ENCODE peak calls at places on chromosomes 6 and 20, in six cellular contexts. P is hepatocyte, O is GM04504, A is frontal cortex, R is ELR, C is HCT116. X is an unnamed sample.

GRCh38 chr6:20630617-20631448 is 96.6 kb downstream of the CDKAL1 start:
- DNase-seq in P (no peak), O (no peak), A (no peak), R (no peak), C (peak; percentile 63), X (no peak)

GRCh38 chr6:142927274-142927586 is 17.7 kb downstream of the HIVEP2 start:
- DNase-seq in P (no peak), O (no peak), A (no peak), R (no peak), C (no peak), X (no peak)

GRCh38 chr6:157990321-157991066 is 8.8 kb downstream of the SYNJ2 start:
- DNase-seq in P (no peak), O (no peak), A (no peak), R (no peak), C (no peak), X (no peak)

GRCh38 chr20:61743606-61744005 is 322.1 kb downstream of the TAF4 start:
- DNase-seq in P (no peak), O (no peak), A (no peak), R (no peak), C (no peak), X (no peak)

GRCh38 chr20:7257719-7258466 is 490.4 kb downstream of the BMP2 start:
- DNase-seq in P (no peak), O (no peak), A (no peak), R (no peak), C (no peak), X (no peak)

GRCh38 chr6:116371384-116372209 is 850 bp downstream of the DSE start:
- DNase-seq in P (peak; percentile 90), O (peak; percentile 91), A (peak; percentile 66), R (peak; percentile 96), C (peak; percentile 42), X (peak; percentile 81)

GRCh38 chr20:23205656-23206055 is 119.5 kb upstream of the CD93 start:
- DNase-seq in P (peak; percentile 84), O (peak; percentile 27), A (peak; percentile 54), R (no peak), C (no peak), X (no peak)

GRCh38 chr6:117555882-117556498 is 46.3 kb downstream of the GOPC start:
- DNase-seq in P (peak; percentile 53), O (no peak), A (no peak), R (peak; percentile 56), C (no peak), X (no peak)

GRCh38 chr20:6837730-6838129 is 70.2 kb downstream of the BMP2 start:
- DNase-seq in P (no peak), O (no peak), A (no peak), R (no peak), C (no peak), X (no peak)

GRCh38 chr6:148835920-148836441 is 89.2 kb downstream of the UST start:
- DNase-seq in P (peak; percentile 16), O (peak; percentile 84), A (no peak), R (peak; percentile 76), C (no peak), X (peak; percentile 83)

GRCh38 chr6:132070356-132070755 is 119.2 kb upstream of the CCN2 start:
- DNase-seq in P (no peak), O (no peak), A (no peak), R (no peak), C (no peak), X (no peak)

GRCh38 chr6:160106701-160107100 is 14.9 kb upstream of the SLC22A1 start:
- DNase-seq in P (no peak), O (no peak), A (no peak), R (peak; percentile 21), C (no peak), X (no peak)

GRCh38 chr6:91490672-91491071 is 903.8 kb upstream of the MAP3K7 start:
- DNase-seq in P (no peak), O (no peak), A (no peak), R (no peak), C (no peak), X (no peak)

GRCh38 chr20:2703716-2704475 is 11.3 kb downstream of the EBF4 start:
- DNase-seq in P (no peak), O (no peak), A (no peak), R (no peak), C (no peak), X (no peak)

GRCh38 chr6:112760831-112761230 is 413.7 kb downstream of the RFPL4B start:
- DNase-seq in P (no peak), O (no peak), A (no peak), R (peak; percentile 73), C (no peak), X (no peak)

GRCh38 chr6:136550330-136551071 is at the start of gene MAP7:
- DNase-seq in P (peak; percentile 96), O (no peak), A (peak; percentile 82), R (peak; percentile 55), C (peak; percentile 75), X (no peak)

GRCh38 chr20:32839227-32839981 is 19.3 kb upstream of the EFCAB8 start:
- DNase-seq in P (no peak), O (no peak), A (no peak), R (no peak), C (no peak), X (no peak)

GRCh38 chr6:31814677-31815024 is 432 bp downstream of the HSPA1L start:
- DNase-seq in P (peak; percentile 96), O (peak; percentile 97), A (peak; percentile 82), R (peak; percentile 98), C (peak; percentile 90), X (peak; percentile 93)

GRCh38 chr6:84033523-84034451 is at the start of gene MRAP2:
- DNase-seq in P (peak; percentile 68), O (no peak), A (peak; percentile 43), R (peak; percentile 36), C (no peak), X (no peak)

GRCh38 chr6:97405818-97406409 is 122.9 kb upstream of the MMS22L start:
- DNase-seq in P (no peak), O (no peak), A (no peak), R (no peak), C (no peak), X (no peak)

GRCh38 chr6:150334790-150335783 is 33.7 kb upstream of the IYD start:
- DNase-seq in P (peak; percentile 78), O (no peak), A (peak; percentile 55), R (peak; percentile 69), C (peak; percentile 80), X (peak; percentile 62)

GRCh38 chr6:33837070-33837469 is 33.3 kb upstream of the MLN start:
- DNase-seq in P (no peak), O (no peak), A (no peak), R (no peak), C (no peak), X (no peak)

GRCh38 chr20:58001381-58001780 is 227.1 kb downstream of the ANKRD60 start:
- DNase-seq in P (no peak), O (no peak), A (no peak), R (no peak), C (no peak), X (no peak)

GRCh38 chr20:38473353-38473795 is 731 bp downstream of the RALGAPB start:
- DNase-seq in P (peak; percentile 59), O (peak; percentile 9), A (no peak), R (peak; percentile 62), C (no peak), X (no peak)

GRCh38 chr6:133062077-133062476 is 179.1 kb upstream of the EYA4 start:
- DNase-seq in P (no peak), O (no peak), A (no peak), R (peak; percentile 79), C (no peak), X (peak; percentile 93)

GRCh38 chr6:147301070-147301469 is 96.9 kb downstream of the STXBP5 start:
- DNase-seq in P (no peak), O (no peak), A (no peak), R (no peak), C (no peak), X (no peak)

GRCh38 chr20:48463096-48463710 is 364.6 kb downstream of the PREX1 start:
- DNase-seq in P (no peak), O (no peak), A (no peak), R (no peak), C (no peak), X (no peak)

GRCh38 chr6:42300185-42300584 is 82.5 kb upstream of the MRPS10 start:
- DNase-seq in P (no peak), O (no peak), A (no peak), R (no peak), C (no peak), X (no peak)

GRCh38 chr6:90347411-90347841 is 50.8 kb upstream of the BACH2 start:
- DNase-seq in P (no peak), O (no peak), A (no peak), R (no peak), C (no peak), X (no peak)

GRCh38 chr6:159075506-159076100 is 30.8 kb upstream of the TAGAP start:
- DNase-seq in P (no peak), O (no peak), A (no peak), R (peak; percentile 6), C (no peak), X (no peak)

GRCh38 chr6:150924808-150925654 is 59.5 kb downstream of the MTHFD1L start:
- DNase-seq in P (no peak), O (no peak), A (no peak), R (no peak), C (no peak), X (no peak)

GRCh38 chr6:84358581-84358980 is 131.1 kb upstream of the CEP162 start:
- DNase-seq in P (no peak), O (no peak), A (no peak), R (no peak), C (no peak), X (no peak)

GRCh38 chr6:35844290-35844689 is 39.1 kb downstream of the LHFPL5 start:
- DNase-seq in P (no peak), O (no peak), A (no peak), R (no peak), C (no peak), X (no peak)

GRCh38 chr20:57371363-57371762 is 19.8 kb upstream of the RBM38 start:
- DNase-seq in P (no peak), O (no peak), A (no peak), R (no peak), C (no peak), X (no peak)

GRCh38 chr20:62219101-62219991 is 732 bp downstream of the HRH3 start:
- DNase-seq in P (no peak), O (no peak), A (no peak), R (no peak), C (no peak), X (no peak)

X was measured in AG04450.